ENCODE peak calls at places on chromosomes 4 and X, in nine cellular contexts. Z, L, J, U, W, G, N, M and O are unnamed samples.

GRCh38 chr4:119130365-119131065 is 5.1 kb upstream of the MYOZ2 start:
- DNase-seq in Z (no peak), L (peak; percentile 55), J (no peak), U (no peak), W (no peak), G (no peak), N (no peak), M (no peak), O (no peak)

GRCh38 chrX:74262472-74263209 is 41.3 kb upstream of the ZCCHC13 start:
- DNase-seq in Z (no peak), L (no peak), J (no peak), U (no peak), W (no peak), G (no peak), N (no peak), M (no peak), O (no peak)

GRCh38 chr4:24266951-24267577 is 317.3 kb downstream of the DHX15 start:
- DNase-seq in Z (no peak), L (no peak), J (no peak), U (no peak), W (no peak), G (no peak), N (no peak), M (peak; percentile 15), O (no peak)

GRCh38 chr4:122775039-122775438 is 42.5 kb downstream of the BBS12 start:
- DNase-seq in Z (no peak), L (no peak), J (no peak), U (no peak), W (no peak), G (no peak), N (no peak), M (no peak), O (no peak)

GRCh38 chr4:7020290-7020689 is 22.9 kb upstream of the TADA2B start:
- DNase-seq in Z (no peak), L (no peak), J (no peak), U (no peak), W (no peak), G (no peak), N (no peak), M (no peak), O (peak; percentile 23)

GRCh38 chrX:118644378-118644777 is 83.0 kb upstream of the IL13RA1 start:
- DNase-seq in Z (peak; percentile 24), L (peak; percentile 4), J (peak; percentile 45), U (no peak), W (no peak), G (no peak), N (no peak), M (peak; percentile 43), O (no peak)

GRCh38 chr4:119564106-119564505 is 64.5 kb downstream of the PDE5A start:
- DNase-seq in Z (no peak), L (no peak), J (no peak), U (no peak), W (no peak), G (no peak), N (no peak), M (no peak), O (no peak)

GRCh38 chr4:35934370-35934981 is 309.8 kb downstream of the ARAP2 start:
- DNase-seq in Z (peak; percentile 3), L (peak; percentile 22), J (peak; percentile 28), U (no peak), W (no peak), G (no peak), N (no peak), M (peak; percentile 17), O (no peak)

GRCh38 chrX:23752740-23753435 is 9.8 kb upstream of the ACOT9 start:
- DNase-seq in Z (peak; percentile 27), L (peak; percentile 53), J (peak; percentile 74), U (no peak), W (no peak), G (no peak), N (no peak), M (no peak), O (no peak)

GRCh38 chr4:33088713-33089112 is 2368.5 kb downstream of the PCDH7 start:
- DNase-seq in Z (no peak), L (no peak), J (no peak), U (no peak), W (no peak), G (no peak), N (no peak), M (no peak), O (no peak)

GRCh38 chr4:17781072-17781830 is at the start of gene FAM184B:
- DNase-seq in Z (peak; percentile 29), L (peak; percentile 45), J (no peak), U (no peak), W (no peak), G (no peak), N (no peak), M (peak; percentile 16), O (peak; percentile 74)

GRCh38 chr4:87356832-87357526 is 34.0 kb downstream of the HSD17B11 start:
- DNase-seq in Z (no peak), L (no peak), J (no peak), U (no peak), W (no peak), G (no peak), N (no peak), M (no peak), O (no peak)

GRCh38 chrX:31136144-31136572 is 64.3 kb upstream of the FTHL17 start:
- DNase-seq in Z (no peak), L (no peak), J (no peak), U (no peak), W (no peak), G (no peak), N (no peak), M (no peak), O (no peak)

GRCh38 chr4:124253080-124253479 is 459.5 kb downstream of the ANKRD50 start:
- DNase-seq in Z (no peak), L (no peak), J (no peak), U (no peak), W (no peak), G (no peak), N (no peak), M (no peak), O (no peak)

GRCh38 chr4:188012546-188012945 is 17.0 kb downstream of the ZFP42 start:
- DNase-seq in Z (no peak), L (no peak), J (no peak), U (no peak), W (no peak), G (no peak), N (no peak), M (no peak), O (no peak)

GRCh38 chrX:40105016-40105790 is 7.4 kb upstream of the BCOR start:
- DNase-seq in Z (peak; percentile 48), L (peak; percentile 57), J (no peak), U (peak; percentile 41), W (no peak), G (peak; percentile 59), N (no peak), M (no peak), O (peak; percentile 91)

GRCh38 chr4:172514801-172515200 is 653.8 kb upstream of the GALNT7 start:
- DNase-seq in Z (no peak), L (no peak), J (no peak), U (no peak), W (no peak), G (no peak), N (no peak), M (no peak), O (no peak)

GRCh38 chr4:176099314-176099713 is 33.7 kb downstream of the WDR17 start:
- DNase-seq in Z (no peak), L (no peak), J (no peak), U (no peak), W (no peak), G (no peak), N (no peak), M (no peak), O (no peak)

GRCh38 chr4:61079976-61080375 is 120.2 kb upstream of the ADGRL3 start:
- DNase-seq in Z (no peak), L (no peak), J (no peak), U (no peak), W (no peak), G (no peak), N (no peak), M (no peak), O (no peak)